ENCODE peak calls at places on chromosomes 2 and 18, in eight cellular contexts. K is stimulated activated CD4-positive, alpha-beta T cell treated with anti-CD3 and anti-CD28 coated beads, Interleukin-15, amount 100 ng/mL, for 1 hour; A is CD8-positive, alpha-beta T cell; N is caudate nucleus; Z is amygdala; R is effector CD4-positive, alpha-beta T cell; S is stimulated activated CD8-positive, alpha-beta memory T cell treated with anti-CD3 and anti-CD28 coated beads, Interleukin-7, amount 100 ng/mL, for 48 hours; Y is T-helper 1 cell. U is an unnamed sample.

GRCh38 chr2:85951351-85952067 is 62.7 kb upstream of the ST3GAL5 start:
- DNase-seq in R (no peak), K (no peak), A (no peak), Y (no peak), N (no peak), S (no peak), Z (no peak), U (no peak)

GRCh38 chr18:74310411-74310810 is 5.2 kb upstream of the C18orf63 start:
- DNase-seq in R (no peak), A (no peak), K (no peak), Y (peak; percentile 12), Z (no peak), S (no peak), N (no peak), U (no peak)

GRCh38 chr2:171230176-171230575 is 69.5 kb upstream of the TLK1 start:
- DNase-seq in A (no peak), K (no peak), Z (no peak), R (no peak), N (no peak), S (no peak), Y (no peak), U (no peak)

GRCh38 chr18:8809514-8809913 is 104.2 kb downstream of the MTCL1 start:
- DNase-seq in Z (no peak), A (no peak), R (no peak), Y (no peak), N (no peak), K (no peak), S (no peak), U (no peak)

GRCh38 chr2:32357545-32358482 is 991 bp downstream of the BIRC6 start:
- DNase-seq in Z (no peak), A (no peak), Y (peak; percentile 58), K (no peak), R (no peak), S (peak; percentile 5), N (peak; percentile 35), U (no peak)

GRCh38 chr2:199100326-199101110 is 357.2 kb downstream of the SATB2 start:
- DNase-seq in N (no peak), S (no peak), R (no peak), A (no peak), Z (no peak), Y (no peak), K (no peak), U (no peak)

GRCh38 chr2:215657844-215658243 is 222.0 kb upstream of the FN1 start:
- DNase-seq in K (no peak), Y (no peak), N (no peak), A (no peak), R (no peak), Z (no peak), S (no peak), U (no peak)

GRCh38 chr2:237682901-237683670 is 55.7 kb downstream of the LRRFIP1 start:
- DNase-seq in R (no peak), Y (no peak), A (no peak), Z (no peak), N (no peak), S (no peak), K (no peak), U (no peak)

GRCh38 chr2:191051825-191052778 is 38.1 kb upstream of the STAT1 start:
- DNase-seq in K (no peak), A (no peak), Y (peak; percentile 68), N (no peak), R (peak; percentile 12), S (no peak), Z (no peak), U (no peak)

GRCh38 chr18:13570856-13571495 is 155.4 kb downstream of the FAM210A start:
- DNase-seq in Y (no peak), K (no peak), N (no peak), Z (no peak), R (no peak), A (no peak), S (peak; percentile 56), U (no peak)

GRCh38 chr2:225471492-225471891 is 72.0 kb downstream of the NYAP2 start:
- DNase-seq in K (no peak), R (no peak), N (no peak), Y (no peak), S (no peak), Z (no peak), A (no peak), U (no peak)

GRCh38 chr18:23106575-23106974 is 28.7 kb upstream of the CABLES1 start:
- DNase-seq in Z (no peak), Y (no peak), K (no peak), N (no peak), S (no peak), R (no peak), A (no peak), U (no peak)

GRCh38 chr2:130963849-130964793 is 127.4 kb downstream of the ARHGEF4 start:
- DNase-seq in K (no peak), N (peak; percentile 30), R (no peak), S (peak; percentile 5), Z (no peak), A (no peak), Y (no peak), U (no peak)

GRCh38 chr2:37829202-37829601 is 95.9 kb upstream of the RMDN2 start:
- DNase-seq in S (no peak), Y (peak; percentile 11), R (no peak), Z (no peak), A (no peak), K (no peak), N (no peak), U (no peak)

GRCh38 chr18:46386788-46387187 is 270.2 kb downstream of the LOXHD1 start:
- DNase-seq in Y (no peak), A (no peak), Z (no peak), S (no peak), R (no peak), N (no peak), K (no peak), U (no peak)

GRCh38 chr2:163667064-163667887 is 68.5 kb downstream of the FIGN start:
- DNase-seq in K (no peak), S (no peak), R (no peak), N (no peak), Y (no peak), A (no peak), Z (no peak), U (no peak)

GRCh38 chr2:188798159-188798558 is 176.0 kb upstream of the COL3A1 start:
- DNase-seq in R (no peak), A (no peak), S (no peak), N (no peak), Z (no peak), Y (no peak), K (no peak), U (no peak)

GRCh38 chr2:160657206-160657605 is 163.6 kb upstream of the RBMS1 start:
- DNase-seq in A (no peak), S (no peak), Y (no peak), K (no peak), Z (no peak), R (no peak), N (no peak), U (no peak)

U was measured in activated B cell treated with CpG ODN at 0.5 μM for 24 hours.